ENCODE peak calls at places on chromosomes 12 and 14, in five cellular contexts. X, Q, E, A and F are unnamed samples.

GRCh38 chr14:65006251-65006721 is 19.6 kb downstream of the FNTB start:
- DNase-seq in X (no peak), Q (no peak), E (no peak), A (no peak), F (no peak)

GRCh38 chr14:56119221-56119967 is 1.2 kb downstream of the PELI2 start:
- DNase-seq in X (peak), E (peak), A (peak), Q (no peak), F (peak)

GRCh38 chr14:68506645-68507405 is 286.0 kb downstream of the ZFP36L1 start:
- DNase-seq in E (no peak), Q (no peak), A (peak), X (no peak), F (no peak)

GRCh38 chr14:65032319-65032718 is 45.6 kb downstream of the FNTB start:
- DNase-seq in Q (no peak), A (no peak), E (no peak), X (no peak), F (peak)

GRCh38 chr12:25819713-25820112 is 138.8 kb upstream of the RASSF8 start:
- DNase-seq in X (no peak), Q (no peak), E (no peak), A (no peak), F (no peak)

GRCh38 chr12:7079826-7080125 is 12.5 kb downstream of the C1R start:
- DNase-seq in A (no peak), X (no peak), E (no peak), Q (no peak), F (no peak)

GRCh38 chr12:4032906-4033628 is 159.9 kb upstream of the PARP11 start:
- DNase-seq in X (no peak), A (no peak), E (no peak), Q (no peak), F (no peak)

GRCh38 chr12:125371023-125371422 is 305.8 kb downstream of the AACS start:
- DNase-seq in Q (no peak), A (no peak), E (no peak), X (no peak), F (no peak)

GRCh38 chr12:3523728-3524127 is 32.7 kb downstream of the PRMT8 start:
- DNase-seq in X (no peak), E (no peak), A (no peak), Q (no peak), F (no peak)

GRCh38 chr14:35898217-35898775 is 72.2 kb downstream of the BRMS1L start:
- DNase-seq in Q (no peak), E (no peak), A (no peak), X (peak), F (no peak)

GRCh38 chr14:55425091-55425490 is 13.5 kb upstream of the ATG14 start:
- DNase-seq in X (no peak), A (no peak), E (no peak), Q (no peak), F (no peak)

GRCh38 chr12:82182601-82183000 is 175.6 kb downstream of the CCDC59 start:
- DNase-seq in E (no peak), X (no peak), Q (no peak), A (no peak), F (no peak)

GRCh38 chr14:98174031-98174430 is 1098.0 kb downstream of the BCL11B start:
- DNase-seq in Q (no peak), X (no peak), E (no peak), A (no peak), F (no peak)

GRCh38 chr12:98425859-98426258 is 89.5 kb upstream of the TMPO start:
- DNase-seq in Q (no peak), E (no peak), X (no peak), A (no peak), F (no peak)

GRCh38 chr12:4881665-4882064 is 28.0 kb upstream of the KCNA1 start:
- DNase-seq in E (no peak), Q (no peak), X (no peak), A (no peak), F (no peak)

GRCh38 chr12:121145221-121145620 is 12.5 kb downstream of the P2RX7 start:
- DNase-seq in X (no peak), E (no peak), Q (no peak), A (no peak), F (no peak)

GRCh38 chr14:64880382-64881121 is 845 bp upstream of the SPTB start:
- DNase-seq in A (peak), Q (no peak), X (peak), E (peak), F (peak)

GRCh38 chr14:66495214-66496098 is 9.3 kb downstream of the CCDC196 start:
- DNase-seq in E (no peak), X (peak), A (peak), Q (peak), F (no peak)

GRCh38 chr12:57717131-57717530 is 21.4 kb downstream of the AGAP2 start:
- DNase-seq in Q (no peak), A (no peak), X (no peak), E (no peak), F (no peak)

GRCh38 chr12:13941258-13942249 is 39.8 kb downstream of the GRIN2B start:
- DNase-seq in X (peak), Q (no peak), A (peak), E (no peak), F (no peak)

GRCh38 chr14:22837750-22838538 is 1.6 kb downstream of the MMP14 start:
- DNase-seq in E (peak), A (peak), Q (no peak), X (peak), F (peak)

GRCh38 chr14:54000341-54000811 is 43.8 kb upstream of the BMP4 start:
- DNase-seq in A (no peak), E (no peak), X (no peak), Q (no peak), F (no peak)

GRCh38 chr12:43696154-43696553 is 62.4 kb downstream of the PUS7L start:
- DNase-seq in X (no peak), Q (no peak), E (no peak), A (no peak), F (no peak)

GRCh38 chr12:115010324-115010995 is 326.5 kb upstream of the TBX3 start:
- DNase-seq in X (no peak), Q (no peak), E (no peak), A (no peak), F (no peak)

GRCh38 chr12:108696111-108696995 is 35.0 kb downstream of the CORO1C start:
- DNase-seq in Q (peak), E (no peak), A (no peak), X (no peak), F (no peak)

GRCh38 chr12:32896438-32897275 is at the start of gene PKP2:
- DNase-seq in X (peak), E (peak), A (peak), Q (no peak), F (peak)

GRCh38 chr12:98869886-98870285 is 224.8 kb downstream of the APAF1 start:
- DNase-seq in Q (no peak), A (no peak), E (no peak), X (no peak), F (no peak)

GRCh38 chr14:52690983-52691760 is 4.2 kb downstream of the ERO1A start:
- DNase-seq in Q (no peak), X (no peak), E (no peak), A (no peak), F (no peak)

GRCh38 chr12:48978741-48979601 is 849 bp downstream of the WNT1 start:
- DNase-seq in A (no peak), X (no peak), Q (no peak), E (no peak), F (no peak)

GRCh38 chr14:80358112-80358511 is 146.8 kb upstream of the DIO2 start:
- DNase-seq in A (no peak), E (no peak), Q (no peak), X (no peak), F (no peak)

GRCh38 chr12:65876898-65877721 is 52.8 kb downstream of the HMGA2 start:
- DNase-seq in Q (no peak), E (no peak), A (no peak), X (peak), F (no peak)

GRCh38 chr12:40439771-40440492 is 215.1 kb downstream of the LRRK2 start:
- DNase-seq in Q (no peak), X (no peak), E (no peak), A (no peak), F (no peak)

DNA sequence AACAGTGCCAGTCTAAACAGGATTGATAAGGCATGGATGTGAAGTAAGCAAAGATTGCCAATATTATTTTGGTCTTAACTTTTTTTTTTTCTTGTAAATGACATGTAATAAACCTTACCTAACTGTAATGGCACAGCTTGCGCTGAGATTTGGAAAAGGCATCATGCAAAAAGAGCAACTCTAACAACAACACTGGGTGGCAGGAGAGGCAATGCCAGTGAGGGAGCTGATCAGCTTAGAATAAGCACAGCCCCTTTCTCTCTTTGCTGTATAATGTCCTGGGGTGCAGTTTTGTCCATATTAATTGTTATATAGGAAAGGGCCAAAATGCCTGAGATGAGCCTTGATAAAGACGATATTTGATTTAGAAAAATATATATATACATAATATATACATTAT is 1589.7 kb upstream of the FLRT2 start:
- DNase-seq in Q (no peak), E (no peak), A (peak), X (peak), F (no peak)
- TF ChIP-seq CTCF in Q (no peak), E (no peak), A (no peak), X (peak), F (no peak)

DNA sequence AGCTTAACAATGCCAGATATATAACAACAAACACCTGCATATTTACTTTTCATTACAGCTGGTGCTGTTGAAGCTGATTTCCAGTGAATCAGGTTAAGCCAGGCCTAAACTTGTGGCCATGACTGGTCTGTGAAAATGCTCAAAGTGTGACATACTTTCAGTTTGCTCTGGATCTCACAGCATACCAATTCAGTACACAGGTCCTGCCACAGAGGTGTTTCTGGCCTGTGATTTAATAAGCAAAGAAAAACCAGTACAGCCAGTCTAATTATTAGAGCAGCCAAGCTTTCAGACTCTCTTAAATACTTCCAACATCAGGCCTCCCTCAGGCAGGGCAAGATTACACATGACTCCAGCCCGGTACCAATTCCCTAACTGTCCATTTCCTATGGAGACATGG is 27.4 kb upstream of the TMCC3 start:
- DNase-seq in A (peak), E (no peak), X (no peak), Q (no peak), F (no peak)
- TF ChIP-seq CTCF in A (no peak), E (no peak), X (no peak), Q (no peak), F (no peak)

DNA sequence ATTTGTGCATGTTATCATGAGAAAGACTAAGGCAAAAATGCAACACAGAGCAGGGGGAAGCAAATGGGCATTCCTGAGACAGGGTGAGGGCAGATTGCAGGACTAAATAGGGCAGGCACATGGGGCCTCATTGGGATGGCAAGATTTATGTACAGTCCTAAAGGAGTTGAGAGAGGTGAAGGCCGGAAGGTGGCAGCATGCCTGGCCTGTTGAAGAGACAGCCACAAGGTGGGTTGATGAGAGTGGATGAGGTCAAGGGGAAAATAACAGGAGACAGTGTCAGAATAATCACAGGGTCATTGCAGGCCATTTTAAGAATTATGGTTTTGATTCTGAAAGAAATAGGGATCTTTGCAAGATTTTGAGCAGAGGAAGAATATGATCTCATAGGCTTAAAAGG is 21.0 kb downstream of the PAH start:
- DNase-seq in A (no peak), Q (no peak), E (no peak), X (peak), F (no peak)
- TF ChIP-seq CTCF in A (no peak), Q (no peak), E (no peak), X (peak), F (no peak)

GRCh38 chr14:25411933-25412757 is 362.2 kb upstream of the STXBP6 start:
- DNase-seq in X (peak), E (no peak), A (no peak), Q (no peak), F (no peak)
- TF ChIP-seq CTCF in X (peak), E (no peak), A (no peak), Q (no peak), F (no peak)

GRCh38 chr12:1531654-1532366 is 62.6 kb downstream of the FBXL14 start:
- DNase-seq in A (no peak), Q (no peak), E (no peak), X (no peak), F (no peak)

GRCh38 chr12:1532367-1532752 is 62.0 kb downstream of the FBXL14 start:
- DNase-seq in Q (no peak), X (no peak), E (no peak), A (no peak), F (no peak)

GRCh38 chr12:1533602-1534304 is 60.6 kb downstream of the FBXL14 start:
- DNase-seq in A (no peak), E (no peak), X (no peak), Q (no peak), F (no peak)

GRCh38 chr12:1532796-1533195 is 61.6 kb downstream of the FBXL14 start:
- DNase-seq in A (no peak), E (no peak), X (no peak), Q (no peak), F (no peak)

GRCh38 chr12:1533205-1533601 is 61.2 kb downstream of the FBXL14 start:
- DNase-seq in E (no peak), A (no peak), X (no peak), Q (no peak), F (no peak)
- TF ChIP-seq CTCF in E (no peak), A (no peak), X (no peak), Q (no peak), F (no peak)

GRCh38 chr12:100391856-100392255 is 35.0 kb downstream of the SLC17A8 start:
- DNase-seq in E (no peak), X (no peak), A (no peak), Q (no peak), F (no peak)
- TF ChIP-seq CTCF in E (no peak), X (peak), A (no peak), Q (no peak), F (no peak)

GRCh38 chr14:36939265-36939664 is 233.1 kb downstream of the SLC25A21 start:
- DNase-seq in Q (no peak), A (no peak), X (no peak), E (no peak), F (no peak)

GRCh38 chr14:36942522-36943245 is 229.7 kb downstream of the SLC25A21 start:
- DNase-seq in E (no peak), Q (no peak), A (no peak), X (no peak), F (no peak)

GRCh38 chr14:36944307-36945010 is 227.9 kb downstream of the SLC25A21 start:
- DNase-seq in Q (peak), A (no peak), X (no peak), E (no peak), F (no peak)

GRCh38 chr14:36940476-36940875 is 231.9 kb downstream of the SLC25A21 start:
- DNase-seq in E (no peak), A (no peak), Q (no peak), X (no peak), F (no peak)

GRCh38 chr14:36941783-36942521 is 230.5 kb downstream of the SLC25A21 start:
- DNase-seq in X (peak), Q (peak), E (peak), A (peak), F (peak)
- TF ChIP-seq CTCF in X (peak), Q (peak), E (peak), A (peak), F (peak)

DNA sequence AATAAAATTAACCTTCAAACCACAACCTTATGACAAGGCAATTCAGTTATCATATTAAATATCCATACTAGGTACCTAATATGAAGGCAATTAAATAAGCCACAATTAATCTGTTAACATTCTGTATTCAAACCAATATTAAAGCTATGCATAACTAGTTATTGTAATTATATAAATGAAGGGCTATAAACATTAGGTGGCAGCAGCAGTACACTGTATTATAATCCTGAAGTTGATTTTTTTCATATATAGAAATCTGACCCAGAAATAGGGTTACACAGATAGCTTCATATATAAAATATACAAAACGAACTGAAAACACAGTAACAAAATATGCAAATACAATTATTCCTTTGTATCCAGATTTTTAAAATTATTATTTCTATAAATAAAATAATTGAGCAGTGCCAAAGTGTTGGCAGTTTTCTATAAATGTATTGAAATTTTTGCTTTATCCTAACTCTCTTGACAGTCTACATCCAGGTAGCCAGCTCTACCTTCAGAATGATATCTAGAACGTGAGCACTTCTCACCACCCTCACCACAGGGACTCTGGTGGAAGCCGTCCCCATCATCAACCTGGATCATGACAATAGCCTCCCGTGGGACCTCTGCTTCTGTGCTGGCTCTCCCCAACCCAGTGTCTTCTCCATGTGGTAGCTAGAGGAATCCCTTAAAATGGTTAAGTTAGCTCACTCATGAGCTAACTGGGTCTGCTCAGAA is 136.2 kb downstream of the MED13L start:
- DNase-seq in Q (no peak), A (no peak), X (no peak), E (no peak), F (no peak)
- TF ChIP-seq CTCF in Q (no peak), A (peak), X (no peak), E (no peak), F (peak)